ENCODE peak calls at places on chromosomes 6 and 20, in ten cellular contexts. Z is HCT116, H is GM12865, P is AG10803, E is tibial artery, G is adrenal gland, R is DND-41, F is transverse colon, U is coronary artery, A is IMR-90. X is an unnamed sample.

GRCh38 chr20:51036827-51037229 is 13.9 kb upstream of the KCNG1 start:
- DNase-seq in Z (peak), H (no peak), P (peak), E (no peak), G (no peak), R (no peak), F (no peak), U (no peak), A (no peak), X (no peak)

GRCh38 chr6:145904391-145904790 is 59.8 kb downstream of the SHPRH start:
- DNase-seq in Z (no peak), H (peak), P (no peak), E (no peak), G (no peak), R (no peak), F (no peak), U (no peak), A (no peak), X (no peak)

GRCh38 chr6:169701218-169701952 is 444 bp downstream of the WDR27 start:
- DNase-seq in Z (no peak), H (no peak), P (no peak), E (peak), G (peak), R (no peak), F (peak), U (no peak), A (no peak), X (no peak)

GRCh38 chr6:5471637-5472430 is 210.5 kb downstream of the FARS2 start:
- DNase-seq in Z (no peak), H (no peak), P (no peak), E (no peak), G (no peak), R (no peak), F (no peak), U (no peak), A (no peak), X (no peak)

GRCh38 chr20:63538204-63539091 is 1.3 kb upstream of the PTK6 start:
- DNase-seq in Z (no peak), H (peak), P (peak), E (no peak), G (no peak), R (no peak), F (peak), U (no peak), A (peak), X (no peak)

GRCh38 chr6:136922680-136922996 is 537 bp downstream of the SLC35D3 start:
- DNase-seq in Z (no peak), H (no peak), P (no peak), E (no peak), G (no peak), R (no peak), F (no peak), U (no peak), A (no peak), X (no peak)

GRCh38 chr6:158816329-158816728 is 2.8 kb downstream of the EZR start:
- DNase-seq in Z (no peak), H (peak), P (no peak), E (no peak), G (no peak), R (no peak), F (no peak), U (no peak), A (no peak), X (no peak)

GRCh38 chr6:128560966-128561365 is 40.6 kb upstream of the PTPRK start:
- DNase-seq in Z (no peak), H (no peak), P (peak), E (no peak), G (no peak), R (no peak), F (no peak), U (no peak), A (no peak), X (no peak)

GRCh38 chr20:17491488-17491887 is 39.7 kb downstream of the BFSP1 start:
- DNase-seq in Z (no peak), H (no peak), P (no peak), E (no peak), G (no peak), R (no peak), F (no peak), U (peak), A (no peak), X (no peak)

GRCh38 chr6:157652601-157653363 is 170.3 kb upstream of the SNX9 start:
- DNase-seq in Z (no peak), H (no peak), P (no peak), E (no peak), G (no peak), R (no peak), F (no peak), U (no peak), A (no peak), X (no peak)

GRCh38 chr6:70124882-70125535 is 177.9 kb downstream of the COL9A1 start:
- DNase-seq in Z (no peak), H (no peak), P (peak), E (no peak), G (no peak), R (no peak), F (peak), U (no peak), A (peak), X (peak)

GRCh38 chr20:41650221-41650948 is 32.2 kb upstream of the CHD6 start:
- DNase-seq in Z (no peak), H (no peak), P (no peak), E (no peak), G (no peak), R (no peak), F (peak), U (no peak), A (no peak), X (no peak)

GRCh38 chr6:101761124-101761601 is 367.7 kb downstream of the GRIK2 start:
- DNase-seq in Z (no peak), H (no peak), P (peak), E (no peak), G (peak), R (no peak), F (no peak), U (no peak), A (peak), X (peak)

GRCh38 chr6:79894939-79895338 is 52.4 kb downstream of the ELOVL4 start:
- DNase-seq in Z (no peak), H (no peak), P (peak), E (no peak), G (no peak), R (no peak), F (no peak), U (no peak), A (no peak), X (peak)

GRCh38 chr20:17885544-17885943 is 83.0 kb downstream of the SNX5 start:
- DNase-seq in Z (no peak), H (no peak), P (no peak), E (peak), G (peak), R (no peak), F (peak), U (no peak), A (no peak), X (no peak)

GRCh38 chr20:36153754-36154695 is 515 bp upstream of the EPB41L1 start:
- DNase-seq in Z (no peak), H (no peak), P (peak), E (peak), G (peak), R (no peak), F (peak), U (peak), A (peak), X (peak)

GRCh38 chr6:37077459-37078296 is 72.2 kb downstream of the FGD2 start:
- DNase-seq in Z (no peak), H (no peak), P (peak), E (peak), G (peak), R (no peak), F (peak), U (peak), A (peak), X (peak)

GRCh38 chr6:106870069-106870468 is 104.5 kb downstream of the CD24 start:
- DNase-seq in Z (no peak), H (no peak), P (peak), E (no peak), G (no peak), R (no peak), F (no peak), U (no peak), A (peak), X (peak)

GRCh38 chr6:15907914-15908518 is 220.9 kb upstream of the MYLIP start:
- DNase-seq in Z (no peak), H (no peak), P (no peak), E (no peak), G (no peak), R (no peak), F (peak), U (no peak), A (no peak), X (no peak)

GRCh38 chr6:136761227-136761922 is 30.9 kb downstream of the MAP3K5 start:
- DNase-seq in Z (no peak), H (peak), P (no peak), E (no peak), G (no peak), R (peak), F (no peak), U (no peak), A (peak), X (peak)

GRCh38 chr6:36432151-36432633 is 10.5 kb downstream of the PXT1 start:
- DNase-seq in Z (no peak), H (peak), P (peak), E (no peak), G (no peak), R (no peak), F (no peak), U (no peak), A (peak), X (peak)

GRCh38 chr20:44170796-44171410 is 16.1 kb downstream of the JPH2 start:
- DNase-seq in Z (no peak), H (no peak), P (peak), E (no peak), G (no peak), R (no peak), F (no peak), U (no peak), A (no peak), X (peak)

GRCh38 chr20:44173846-44174245 is 13.1 kb downstream of the JPH2 start:
- DNase-seq in Z (no peak), H (no peak), P (no peak), E (no peak), G (no peak), R (no peak), F (no peak), U (no peak), A (no peak), X (no peak)

GRCh38 chr20:44172572-44172950 is 14.4 kb downstream of the JPH2 start:
- DNase-seq in Z (no peak), H (no peak), P (no peak), E (no peak), G (no peak), R (no peak), F (no peak), U (no peak), A (no peak), X (no peak)

GRCh38 chr20:44173116-44173515 is 13.9 kb downstream of the JPH2 start:
- DNase-seq in Z (no peak), H (no peak), P (no peak), E (no peak), G (no peak), R (no peak), F (no peak), U (no peak), A (no peak), X (no peak)

GRCh38 chr20:44171775-44172571 is 15.0 kb downstream of the JPH2 start:
- DNase-seq in Z (no peak), H (no peak), P (no peak), E (no peak), G (no peak), R (no peak), F (no peak), U (no peak), A (no peak), X (no peak)
- H3K4me3 ChIP-seq in Z (no peak), H (no peak), P (no peak), E (no peak), G (no peak), R (no peak), F (no peak), U (peak), A (no peak), X (no peak)

DNA sequence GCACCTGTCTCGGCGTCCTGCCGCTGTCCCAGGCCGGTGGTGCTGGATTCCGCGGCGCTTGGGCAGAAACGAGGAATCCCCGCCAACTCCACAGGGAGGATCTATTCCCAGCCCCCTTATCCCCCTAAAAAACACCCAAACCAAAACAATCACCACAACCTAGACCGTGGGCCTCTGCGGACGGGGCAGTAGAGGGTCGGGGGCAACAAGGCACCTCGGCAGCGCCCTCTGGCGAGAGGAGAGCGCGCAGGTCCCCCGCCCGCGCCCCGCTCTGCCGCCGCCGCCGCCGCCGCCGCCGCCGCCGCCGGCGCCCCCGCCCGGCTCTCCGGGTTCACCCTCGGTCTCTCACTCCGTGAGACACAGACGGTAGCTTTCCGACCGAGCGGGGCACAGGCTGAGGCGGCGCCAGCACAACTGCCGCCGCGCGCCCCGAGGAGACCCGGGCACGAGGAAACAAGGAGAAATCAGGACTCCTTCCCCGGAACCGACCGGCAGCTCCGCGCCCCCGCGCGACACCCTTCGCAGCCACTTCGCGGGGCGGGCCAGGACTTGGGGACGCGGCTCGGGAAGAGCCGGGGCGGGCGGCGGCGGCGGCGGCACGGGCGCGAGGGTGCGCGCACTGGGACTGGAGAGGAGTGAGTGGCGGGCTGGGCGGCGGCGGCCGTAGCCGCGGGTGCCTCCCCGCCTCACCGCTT is at the start of gene SLC35F1:
- DNase-seq in Z (no peak), H (peak), P (peak), E (no peak), G (peak), R (no peak), F (no peak), U (no peak), A (peak), X (peak)
- TF ChIP-seq CTCF in Z (no peak), H (peak), P (no peak), E (no peak), G (peak), R (no peak), F (peak), U (no peak), A (peak), X (peak)

DNA sequence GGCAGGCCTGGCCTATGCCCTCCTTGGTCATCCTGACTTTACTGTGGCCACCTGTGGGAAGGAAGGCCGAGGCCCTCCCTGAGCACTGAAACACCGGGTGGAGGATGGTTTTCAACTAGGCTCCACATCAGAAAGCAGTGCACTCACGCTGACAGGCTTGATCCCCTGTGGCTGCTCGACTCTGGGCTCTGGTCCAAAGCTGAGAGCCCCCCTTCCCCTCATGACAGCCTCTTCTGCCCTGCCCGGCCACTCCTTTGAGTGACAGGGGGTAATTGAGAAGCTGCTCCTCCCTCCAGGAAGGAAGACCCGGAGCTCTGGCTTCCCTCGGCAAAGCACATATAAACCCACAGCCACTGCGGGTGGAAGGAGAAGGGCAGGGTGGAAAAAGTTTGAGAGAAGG is 43.6 kb downstream of the MUC22 start:
- DNase-seq in Z (no peak), H (no peak), P (no peak), E (no peak), G (no peak), R (peak), F (no peak), U (no peak), A (no peak), X (no peak)
- H3K4me3 ChIP-seq in Z (no peak), H (peak), P (no peak), E (no peak), G (no peak), R (no peak), F (no peak), U (no peak), A (no peak), X (no peak)

GRCh38 chr6:33175436-33176069 is 16.7 kb downstream of the COL11A2 start:
- DNase-seq in Z (no peak), H (no peak), P (no peak), E (no peak), G (no peak), R (no peak), F (no peak), U (no peak), A (no peak), X (no peak)
- TF ChIP-seq CTCF in Z (no peak), H (no peak), P (no peak), E (no peak), G (no peak), R (no peak), F (no peak), U (no peak), A (no peak), X (no peak)

GRCh38 chr6:32151131-32151884 is 431 bp downstream of the PRRT1 start:
- DNase-seq in Z (no peak), H (no peak), P (no peak), E (no peak), G (no peak), R (no peak), F (no peak), U (no peak), A (no peak), X (no peak)
- H3K4me3 ChIP-seq in Z (no peak), H (no peak), P (peak), E (peak), G (no peak), R (no peak), F (peak), U (peak), A (peak), X (peak)

DNA sequence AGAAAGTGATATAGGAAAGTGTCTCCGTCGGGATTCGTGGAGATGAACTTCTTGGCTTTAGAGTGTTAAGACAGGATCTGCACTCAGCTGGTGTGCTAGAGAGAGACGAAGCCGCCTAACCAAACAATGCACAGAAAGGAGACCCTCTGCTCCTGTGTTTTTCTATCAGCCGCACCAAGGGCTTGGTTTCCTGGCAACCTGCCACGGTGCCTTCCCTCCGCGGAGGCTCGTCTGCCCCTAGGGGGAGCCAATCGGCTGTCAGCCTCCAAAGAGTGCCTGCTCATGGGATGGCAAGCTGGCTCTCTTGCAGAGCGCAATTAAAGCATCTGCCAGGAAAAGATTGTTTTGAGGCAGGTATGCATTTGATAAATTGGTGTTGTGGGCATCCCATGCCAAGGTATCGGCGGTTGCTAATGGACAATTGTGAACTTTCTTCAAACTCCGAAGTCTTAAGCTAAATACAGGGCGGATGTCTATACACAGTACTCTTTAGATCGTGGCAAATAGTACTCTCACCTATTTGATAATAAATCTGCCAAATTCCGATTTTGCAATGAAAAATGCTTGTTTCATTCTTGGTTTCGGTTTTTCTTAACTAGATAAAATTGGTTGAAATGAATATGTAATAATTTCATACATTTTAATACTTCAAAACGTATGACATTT is 603.3 kb downstream of the RNF144B start:
- DNase-seq in Z (peak), H (peak), P (peak), E (peak), G (peak), R (peak), F (peak), U (no peak), A (peak), X (peak)
- TF ChIP-seq CTCF in Z (peak), H (peak), P (peak), E (peak), G (peak), R (peak), F (peak), U (no peak), A (peak), X (no peak)

DNA sequence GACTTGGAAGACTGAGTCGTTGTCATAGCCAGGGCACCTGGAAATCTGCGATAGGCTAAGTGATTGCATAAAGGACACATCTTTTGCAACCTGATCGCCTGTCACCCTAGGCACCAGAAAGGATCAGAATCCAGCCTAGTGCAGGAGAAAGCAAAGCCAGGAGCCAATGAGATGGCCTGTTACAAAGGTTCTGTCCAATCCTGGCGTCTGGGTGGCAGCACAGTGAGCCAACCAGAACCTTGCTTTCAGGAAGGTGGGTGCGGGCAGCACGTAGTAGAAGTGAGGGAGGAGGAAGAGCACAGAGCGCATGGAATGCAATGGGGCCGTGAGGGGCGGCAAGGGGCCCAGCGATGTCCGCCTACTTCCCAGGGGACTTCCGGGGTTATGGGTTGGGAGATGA is 120.4 kb upstream of the GGTLC1 start:
- DNase-seq in Z (no peak), H (peak), P (peak), E (no peak), G (no peak), R (no peak), F (peak), U (no peak), A (no peak), X (no peak)
- H3K4me3 ChIP-seq in Z (no peak), H (peak), P (no peak), E (no peak), G (no peak), R (no peak), F (no peak), U (no peak), A (no peak), X (no peak)

GRCh38 chr20:62539208-62539607 is 63.4 kb upstream of the GATA5 start:
- DNase-seq in Z (no peak), H (no peak), P (no peak), E (no peak), G (no peak), R (no peak), F (no peak), U (no peak), A (no peak), X (no peak)

GRCh38 chr20:62536731-62537401 is 61.1 kb upstream of the GATA5 start:
- DNase-seq in Z (no peak), H (no peak), P (no peak), E (peak), G (no peak), R (no peak), F (no peak), U (no peak), A (peak), X (no peak)

GRCh38 chr20:62539646-62540045 is 63.9 kb upstream of the GATA5 start:
- DNase-seq in Z (no peak), H (no peak), P (no peak), E (no peak), G (no peak), R (no peak), F (no peak), U (no peak), A (no peak), X (no peak)

GRCh38 chr20:62535964-62536363 is 60.2 kb upstream of the GATA5 start:
- DNase-seq in Z (no peak), H (no peak), P (no peak), E (no peak), G (no peak), R (no peak), F (no peak), U (no peak), A (no peak), X (no peak)

DNA sequence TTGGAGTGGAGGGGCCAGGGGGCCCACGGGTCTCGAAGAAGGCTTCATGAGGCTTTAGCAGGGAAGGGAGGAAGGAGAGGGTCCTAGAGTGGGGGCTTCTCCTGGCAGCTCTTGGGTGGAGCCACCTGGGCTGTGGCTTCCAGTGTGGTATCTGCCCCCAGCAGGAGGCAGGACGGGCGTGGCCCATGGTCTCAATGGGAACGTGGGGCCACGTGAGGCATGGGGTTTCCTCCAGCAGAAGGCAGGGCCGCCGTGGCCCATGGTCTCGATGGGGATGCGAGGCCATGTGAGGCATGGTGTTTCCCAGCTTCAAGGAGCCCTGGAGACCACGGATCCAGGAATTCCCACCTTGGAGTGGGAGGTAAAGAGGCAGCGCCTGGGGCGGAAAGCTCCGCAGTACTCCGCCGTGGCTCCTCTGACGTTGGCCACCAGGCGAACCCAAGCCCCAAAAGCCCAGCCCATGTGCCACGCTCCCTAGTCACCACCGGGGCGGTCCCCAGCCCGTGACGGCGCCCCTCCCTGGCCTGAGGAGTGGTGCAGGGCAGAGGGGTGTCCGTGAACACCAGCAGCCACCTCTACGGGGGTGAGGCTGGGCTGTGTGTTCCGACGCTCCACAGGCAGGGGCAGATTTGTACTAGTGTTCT is 62.0 kb upstream of the GATA5 start:
- DNase-seq in Z (no peak), H (no peak), P (no peak), E (no peak), G (no peak), R (no peak), F (no peak), U (no peak), A (no peak), X (no peak)
- TF ChIP-seq CTCF in Z (peak), H (no peak), P (no peak), E (no peak), G (no peak), R (no peak), F (no peak), U (no peak), A (no peak), X (no peak)